ENCODE peak calls at places on chromosome 14, in eight cellular contexts. I, T, Q, O, D, L, A and K are unnamed samples.

GRCh38 chr14:74571901-74572828 is 39.9 kb downstream of the LTBP2 start:
- DNase-seq in I (no peak), T (no peak), Q (no peak), O (no peak), D (peak; percentile 98), L (no peak), A (peak; percentile 97), K (no peak)

GRCh38 chr14:85421166-85421877 is 108.6 kb upstream of the FLRT2 start:
- DNase-seq in I (no peak), T (no peak), Q (no peak), O (no peak), D (no peak), L (no peak), A (peak; percentile 33), K (no peak)

GRCh38 chr14:101022121-101022520 is 118.6 kb upstream of the RTL1 start:
- DNase-seq in I (no peak), T (no peak), Q (no peak), O (no peak), D (no peak), L (no peak), A (no peak), K (no peak)

GRCh38 chr14:89364316-89364715 is 52.7 kb downstream of the FOXN3 start:
- DNase-seq in I (no peak), T (no peak), Q (no peak), O (no peak), D (no peak), L (no peak), A (no peak), K (no peak)

GRCh38 chr14:57268161-57269067 is at the start of the genes AP5M1 and EXOC5:
- DNase-seq in I (peak; percentile 97), T (peak; percentile 82), Q (peak; percentile 91), O (peak; percentile 93), D (peak; percentile 97), L (peak; percentile 89), A (peak; percentile 66), K (peak; percentile 94)

GRCh38 chr14:69048456-69048855 is 69.4 kb upstream of the ACTN1 start:
- DNase-seq in I (peak; percentile 34), T (no peak), Q (peak; percentile 34), O (peak; percentile 14), D (no peak), L (no peak), A (no peak), K (peak; percentile 37)

GRCh38 chr14:95156153-95156764 is 1.1 kb downstream of the DICER1 start:
- DNase-seq in I (peak; percentile 24), T (no peak), Q (peak; percentile 14), O (no peak), D (no peak), L (no peak), A (no peak), K (no peak)

GRCh38 chr14:76306131-76306530 is 69.8 kb upstream of the ESRRB start:
- DNase-seq in I (no peak), T (no peak), Q (no peak), O (no peak), D (no peak), L (no peak), A (no peak), K (no peak)

GRCh38 chr14:61184117-61184516 is 97.0 kb downstream of the TMEM30B start:
- DNase-seq in I (no peak), T (no peak), Q (no peak), O (no peak), D (peak; percentile 50), L (no peak), A (peak; percentile 72), K (no peak)

GRCh38 chr14:93231129-93231979 is 24.3 kb downstream of the UBR7 start:
- DNase-seq in I (no peak), T (no peak), Q (peak; percentile 53), O (no peak), D (no peak), L (peak; percentile 36), A (no peak), K (no peak)